ENCODE peak calls at places on chromosome 14, in eight cellular contexts. U, O, H, M, E, Z, N and S are unnamed samples.
A peak's percentile ranks its signal among the peaks of the same experiment; 100 is the strongest.

GRCh38 chr14:80415636-80416035 is 204.3 kb upstream of the DIO2 start:
- DNase-seq in U (no peak), O (no peak), H (no peak), M (no peak), E (no peak), Z (no peak), N (no peak), S (no peak)

GRCh38 chr14:103045387-103045869 is 11.9 kb downstream of the CDC42BPB start:
- DNase-seq in U (no peak), O (no peak), H (no peak), M (no peak), E (no peak), Z (no peak), N (no peak), S (no peak)

GRCh38 chr14:58881433-58881832 is 243.7 kb downstream of the DACT1 start:
- DNase-seq in U (no peak), O (no peak), H (no peak), M (no peak), E (no peak), Z (no peak), N (no peak), S (no peak)

GRCh38 chr14:95064256-95064655 is 93.1 kb downstream of the DICER1 start:
- DNase-seq in U (no peak), O (no peak), H (no peak), M (no peak), E (no peak), Z (no peak), N (no peak), S (no peak)

GRCh38 chr14:91250912-91251311 is 6.4 kb upstream of the GPR68 start:
- DNase-seq in U (no peak), O (no peak), H (peak; percentile 55), M (no peak), E (no peak), Z (no peak), N (peak; percentile 32), S (no peak)

GRCh38 chr14:71266994-71267636 is 359.9 kb downstream of the PCNX1 start:
- DNase-seq in U (no peak), O (no peak), H (no peak), M (no peak), E (no peak), Z (peak; percentile 19), N (no peak), S (no peak)

GRCh38 chr14:68951051-68951797 is 27.9 kb downstream of the ACTN1 start:
- DNase-seq in U (no peak), O (peak; percentile 95), H (peak; percentile 94), M (no peak), E (peak; percentile 87), Z (peak; percentile 98), N (peak; percentile 82), S (no peak)

GRCh38 chr14:100850841-100851585 is 25.1 kb downstream of the MEG3 start:
- DNase-seq in U (peak; percentile 78), O (peak; percentile 80), H (peak; percentile 85), M (peak; percentile 41), E (peak; percentile 79), Z (no peak), N (peak; percentile 84), S (peak; percentile 58)

GRCh38 chr14:99781091-99781490 is 12.1 kb upstream of the EML1 start:
- DNase-seq in U (no peak), O (no peak), H (no peak), M (no peak), E (no peak), Z (no peak), N (no peak), S (no peak)

GRCh38 chr14:32731249-32731648 is 207.4 kb upstream of the NPAS3 start:
- DNase-seq in U (no peak), O (no peak), H (no peak), M (no peak), E (no peak), Z (no peak), N (no peak), S (no peak)

GRCh38 chr14:71143391-71144290 is 236.4 kb downstream of the PCNX1 start:
- DNase-seq in U (peak; percentile 34), O (no peak), H (no peak), M (no peak), E (no peak), Z (peak; percentile 34), N (no peak), S (no peak)

GRCh38 chr14:65170768-65171251 is 68.5 kb upstream of the MAX start:
- DNase-seq in U (peak; percentile 23), O (no peak), H (peak; percentile 54), M (no peak), E (no peak), Z (peak; percentile 75), N (no peak), S (peak; percentile 24)

GRCh38 chr14:106691601-106692291 is 1165.4 kb downstream of the TMEM121 start:
- DNase-seq in U (peak; percentile 27), O (peak; percentile 42), H (peak; percentile 55), M (peak; percentile 87), E (no peak), Z (no peak), N (peak; percentile 56), S (peak; percentile 36)

GRCh38 chr14:60509438-60510253 is 700 bp downstream of the SIX6 start:
- DNase-seq in U (no peak), O (no peak), H (peak; percentile 43), M (no peak), E (no peak), Z (no peak), N (no peak), S (no peak)

GRCh38 chr14:35855886-35856481 is 29.8 kb downstream of the BRMS1L start:
- DNase-seq in U (no peak), O (no peak), H (no peak), M (peak; percentile 82), E (no peak), Z (no peak), N (no peak), S (no peak)

GRCh38 chr14:54794796-54795195 is 107.8 kb downstream of the GCH1 start:
- DNase-seq in U (no peak), O (no peak), H (no peak), M (no peak), E (no peak), Z (no peak), N (no peak), S (no peak)

GRCh38 chr14:76131071-76131985 is 20.4 kb upstream of the GPATCH2L start:
- DNase-seq in U (no peak), O (no peak), H (no peak), M (no peak), E (no peak), Z (no peak), N (no peak), S (no peak)

GRCh38 chr14:31275731-31276130 is 68.1 kb upstream of the HECTD1 start:
- DNase-seq in U (no peak), O (no peak), H (no peak), M (no peak), E (no peak), Z (peak; percentile 22), N (no peak), S (no peak)

GRCh38 chr14:70641548-70642312 is at the start of gene TTC9:
- DNase-seq in U (no peak), O (peak; percentile 45), H (peak; percentile 67), M (no peak), E (no peak), Z (no peak), N (peak; percentile 50), S (no peak)

GRCh38 chr14:42322486-42323284 is 716.0 kb downstream of the LRFN5 start:
- DNase-seq in U (no peak), O (no peak), H (no peak), M (no peak), E (no peak), Z (no peak), N (no peak), S (no peak)
- H3K9me3 ChIP-seq in U (no peaks in the 10 kb centered on the region), O (no peaks in the 10 kb centered on the region), H (no peaks in the 10 kb centered on the region), M (no peaks in the 10 kb centered on the region), E (no peaks in the 10 kb centered on the region), Z (no peaks in the 10 kb centered on the region), N (no peaks in the 10 kb centered on the region), S (no peaks in the 10 kb centered on the region)

DNA sequence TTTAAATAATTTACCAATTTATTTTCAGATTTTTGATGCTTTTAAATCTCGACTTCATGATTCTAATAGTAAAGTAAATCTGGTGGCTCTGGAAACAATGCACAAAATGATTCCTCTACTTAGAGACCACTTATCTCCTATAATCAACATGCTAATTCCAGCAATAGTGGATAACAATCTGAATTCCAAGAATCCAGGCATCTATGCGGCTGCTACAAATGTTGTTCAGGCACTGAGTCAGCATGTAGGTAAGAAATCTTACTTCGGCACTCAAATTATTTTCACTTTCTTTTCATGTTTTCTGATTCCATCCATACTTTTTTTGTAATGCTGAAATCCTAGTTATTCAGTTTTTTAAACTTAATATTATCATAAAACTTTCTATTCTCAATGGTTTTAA is 15.5 kb upstream of the PRPF39 start:
- DNase-seq in U (no peak), O (no peak), H (no peak), M (peak; percentile 22), E (no peak), Z (no peak), N (no peak), S (no peak)
- H3K9me3 ChIP-seq in U (no peaks in the 10 kb centered on the region), O (no peaks in the 10 kb centered on the region), H (no peaks in the 10 kb centered on the region), M (no peaks in the 10 kb centered on the region), E (no peaks in the 10 kb centered on the region), Z (no peaks in the 10 kb centered on the region), N (no peaks in the 10 kb centered on the region), S (no peaks in the 10 kb centered on the region)

GRCh38 chr14:98501836-98502235 is 770.2 kb downstream of the BCL11B start:
- DNase-seq in U (no peak), O (no peak), H (no peak), M (no peak), E (no peak), Z (no peak), N (no peak), S (no peak)
- H3K9me3 ChIP-seq in U (no peaks in the 10 kb centered on the region), O (no peaks in the 10 kb centered on the region), H (no peaks in the 10 kb centered on the region), M (no peaks in the 10 kb centered on the region), E (no peaks in the 10 kb centered on the region), Z (no peaks in the 10 kb centered on the region), N (no peaks in the 10 kb centered on the region), S (no peaks in the 10 kb centered on the region)

DNA sequence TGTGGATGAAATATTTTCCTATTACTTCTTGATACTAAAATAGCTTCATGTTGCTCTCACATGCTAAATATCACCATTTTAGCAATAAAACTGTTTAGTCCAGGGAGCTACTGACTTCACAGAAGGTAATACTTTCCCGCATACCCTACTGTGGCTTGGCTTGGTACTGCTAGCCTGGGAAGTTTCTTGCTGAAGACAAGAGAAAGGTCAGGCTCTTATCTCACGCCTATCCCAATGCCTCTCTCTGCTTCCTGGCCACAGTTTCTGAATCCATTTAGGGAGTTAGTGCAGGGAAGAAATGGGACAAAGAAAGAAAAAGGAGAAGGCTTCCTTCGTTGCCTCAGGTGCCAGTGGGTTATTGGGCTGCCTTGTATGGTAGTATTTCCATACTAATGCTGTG is 228.3 kb downstream of the MDGA2 start:
- DNase-seq in U (no peak), O (no peak), H (no peak), M (no peak), E (no peak), Z (no peak), N (no peak), S (no peak)
- H3K9me3 ChIP-seq in U (no peaks in the 10 kb centered on the region), O (peaks cover 4% of the 10 kb centered on the region), H (no peaks in the 10 kb centered on the region), M (no peaks in the 10 kb centered on the region), E (no peaks in the 10 kb centered on the region), Z (no peaks in the 10 kb centered on the region), N (no peaks in the 10 kb centered on the region), S (no peaks in the 10 kb centered on the region)

GRCh38 chr14:98489115-98489514 is 782.9 kb downstream of the BCL11B start:
- DNase-seq in U (no peak), O (no peak), H (no peak), M (no peak), E (no peak), Z (no peak), N (no peak), S (no peak)
- H3K9me3 ChIP-seq in U (no peaks in the 10 kb centered on the region), O (no peaks in the 10 kb centered on the region), H (no peaks in the 10 kb centered on the region), M (no peaks in the 10 kb centered on the region), E (no peaks in the 10 kb centered on the region), Z (no peaks in the 10 kb centered on the region), N (no peaks in the 10 kb centered on the region), S (no peaks in the 10 kb centered on the region)